ENCODE peak calls at places on chromosome 1, in four cellular contexts. N is mammary epithelial cell, D is GM23338, T is H9. Y is an unnamed sample.

GRCh38 chr1:159068877-159069276 is 7.7 kb downstream of the AIM2 start:
- DNase-seq in N (peak; percentile 33), D (no peak), T (no peak), Y (no peak)

GRCh38 chr1:23246274-23246673 is 29.0 kb upstream of the HTR1D start:
- DNase-seq in N (peak; percentile 50), D (no peak), T (no peak), Y (no peak)

GRCh38 chr1:205129447-205130029 is 7.8 kb upstream of the RBBP5 start:
- DNase-seq in N (no peak), D (no peak), T (no peak), Y (no peak)

GRCh38 chr1:81551942-81552341 is 248.8 kb upstream of the ADGRL2 start:
- DNase-seq in N (peak; percentile 11), D (no peak), T (no peak), Y (no peak)

GRCh38 chr1:33004628-33005027 is 32.1 kb downstream of the AK2 start:
- DNase-seq in N (peak; percentile 99), D (no peak), T (no peak), Y (no peak)

GRCh38 chr1:145872421-145872891 is 13.2 kb downstream of the ANKRD35 start:
- DNase-seq in N (no peak), D (peak; percentile 71), T (peak; percentile 71), Y (peak; percentile 37)

GRCh38 chr1:70318191-70318590 is 36.3 kb downstream of the ANKRD13C start:
- DNase-seq in N (no peak), D (no peak), T (no peak), Y (no peak)

GRCh38 chr1:41846595-41846994 is 72.1 kb downstream of the HIVEP3 start:
- DNase-seq in N (peak; percentile 44), D (no peak), T (no peak), Y (no peak)

GRCh38 chr1:216193839-216194443 is 229.3 kb downstream of the USH2A start:
- DNase-seq in N (no peak), D (peak; percentile 46), T (peak; percentile 37), Y (no peak)

GRCh38 chr1:151837841-151838490 is 1.7 kb downstream of the C2CD4D start:
- DNase-seq in N (no peak), D (peak; percentile 43), T (no peak), Y (peak; percentile 58)

GRCh38 chr1:198497326-198498220 is 42.9 kb downstream of the ATP6V1G3 start:
- DNase-seq in N (peak; percentile 28), D (no peak), T (no peak), Y (no peak)

GRCh38 chr1:15523922-15524282 is at the start of gene CASP9:
- DNase-seq in N (no peak), D (no peak), T (no peak), Y (no peak)

GRCh38 chr1:22291494-22291893 is 148.6 kb upstream of the WNT4 start:
- DNase-seq in N (no peak), D (no peak), T (no peak), Y (no peak)

GRCh38 chr1:218409946-218410510 is 64.9 kb downstream of the TGFB2 start:
- DNase-seq in N (peak; percentile 23), D (no peak), T (no peak), Y (no peak)

GRCh38 chr1:64228181-64228957 is 24.9 kb downstream of the UBE2U start:
- DNase-seq in N (peak; percentile 56), D (no peak), T (no peak), Y (no peak)

GRCh38 chr1:72322910-72323309 is 40.6 kb upstream of the NEGR1 start:
- DNase-seq in N (no peak), D (no peak), T (no peak), Y (no peak)

DNA sequence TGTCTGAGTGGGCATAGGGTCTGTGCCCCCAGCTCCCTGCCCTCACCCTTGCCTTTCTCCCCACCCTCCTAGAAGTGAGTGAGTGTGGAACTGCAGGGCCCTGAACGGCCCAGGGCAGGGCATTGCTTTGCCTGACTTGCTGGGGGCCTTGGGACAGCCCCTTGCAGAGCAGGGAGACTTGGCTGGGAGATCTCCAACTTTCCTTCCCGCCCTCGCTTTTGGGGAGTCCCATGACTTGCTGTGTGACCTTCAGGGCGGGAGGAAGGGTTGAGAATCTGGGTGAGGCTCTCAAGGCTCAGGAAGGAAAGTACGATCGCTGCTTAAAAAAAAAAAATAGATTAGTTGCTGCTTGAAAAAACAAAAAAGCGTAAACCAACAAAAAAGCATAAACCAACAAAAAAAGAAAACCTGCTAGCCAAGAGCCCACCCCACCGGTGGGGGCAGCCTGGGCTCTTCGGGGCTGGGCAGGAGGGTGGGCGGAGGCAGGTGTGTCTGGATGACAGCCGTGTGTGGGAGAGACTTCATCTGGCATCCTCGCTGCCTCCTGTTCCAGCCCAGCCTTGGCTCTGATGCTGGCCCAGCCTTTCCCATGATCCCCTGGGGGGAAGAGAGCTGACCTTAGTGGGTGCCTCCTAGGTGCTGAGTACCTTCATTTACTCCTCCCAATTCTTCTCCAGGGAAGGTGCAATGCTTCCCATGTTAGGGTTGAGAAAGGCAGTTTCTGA is 6.5 kb downstream of the NBL1 start:
- DNase-seq in N (no peak), D (no peak), T (no peak), Y (no peak)
- H2AFZ ChIP-seq in N (peak overlapping the region; percentile 40), D (peak overlapping the region; percentile 18), T (no peak overlapping the region), Y (peak overlapping the region; percentile 64)

GRCh38 chr1:185227161-185227560 is 70.2 kb downstream of the SWT1 start:
- DNase-seq in N (no peak), D (no peak), T (no peak), Y (no peak)
- H2AFZ ChIP-seq in N (no peak overlapping the region), D (no peak overlapping the region), T (no peak overlapping the region), Y (no peak overlapping the region)

GRCh38 chr1:226679853-226680516 is 59.1 kb downstream of the ITPKB start:
- DNase-seq in N (no peak), D (peak; percentile 99), T (peak; percentile 99), Y (peak; percentile 97)
- H2AFZ ChIP-seq in N (peak overlapping the region; percentile 61), D (no peak overlapping the region), T (no peak overlapping the region), Y (peak overlapping the region; percentile 42)

DNA sequence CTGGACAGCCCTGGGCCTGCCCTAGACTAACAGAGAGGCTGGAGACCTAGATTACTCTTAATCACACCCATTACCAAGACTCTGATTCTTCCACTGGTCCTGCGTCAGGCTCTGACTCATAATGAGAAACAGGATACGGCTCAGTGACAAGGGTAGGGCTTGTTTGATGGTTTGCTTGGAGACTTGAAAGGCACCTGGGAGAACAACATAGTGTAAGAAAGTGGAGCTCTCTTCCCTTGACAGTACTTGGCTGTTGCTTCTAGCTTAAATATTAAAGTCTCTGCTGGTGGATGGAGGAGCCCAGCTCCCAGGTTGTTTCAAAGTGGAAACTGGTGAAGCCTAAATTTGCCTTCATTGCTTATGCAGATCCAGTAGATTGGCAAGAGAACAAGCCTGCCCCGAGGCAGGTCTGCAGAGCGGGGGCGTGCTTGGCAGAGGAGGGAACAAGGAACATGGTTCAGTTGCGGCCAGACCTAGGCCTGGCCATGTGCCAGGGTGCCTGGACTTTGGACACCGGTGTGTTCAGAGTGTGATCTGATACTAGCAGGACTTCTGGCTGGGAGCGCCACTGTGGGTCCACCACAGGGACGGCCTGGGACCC is 480.6 kb downstream of the CAMTA1 start:
- DNase-seq in N (peak; percentile 98), D (no peak), T (no peak), Y (no peak)
- H2AFZ ChIP-seq in N (peak overlapping the region; percentile 86), D (no peak overlapping the region), T (no peak overlapping the region), Y (no peak overlapping the region)

GRCh38 chr1:78054972-78055371 is 9.2 kb downstream of the GIPC2 start:
- DNase-seq in N (no peak), D (no peak), T (no peak), Y (no peak)
- H2AFZ ChIP-seq in N (peak overlapping the region; percentile 46), D (no peak overlapping the region), T (no peak overlapping the region), Y (no peak overlapping the region)

GRCh38 chr1:185439727-185440415 is 122.8 kb upstream of the IVNS1ABP start:
- DNase-seq in N (peak; percentile 89), D (no peak), T (no peak), Y (no peak)

GRCh38 chr1:185441608-185442007 is 124.6 kb upstream of the IVNS1ABP start:
- DNase-seq in N (peak; percentile 90), D (no peak), T (no peak), Y (no peak)

GRCh38 chr1:185435696-185436379 is 118.8 kb upstream of the IVNS1ABP start:
- DNase-seq in N (no peak), D (no peak), T (no peak), Y (no peak)

GRCh38 chr1:185440877-185441276 is 123.8 kb upstream of the IVNS1ABP start:
- DNase-seq in N (no peak), D (no peak), T (no peak), Y (no peak)

GRCh38 chr1:185438936-185439335 is 121.9 kb upstream of the IVNS1ABP start:
- DNase-seq in N (no peak), D (no peak), T (no peak), Y (no peak)
- H2AFZ ChIP-seq in N (no peak overlapping the region), D (no peak overlapping the region), T (no peak overlapping the region), Y (no peak overlapping the region)